ENCODE peak calls at places on chromosome 3, in nine cellular contexts. H is K562, G is lower leg skin, B is endodermal cell, T is astrocyte of the spinal cord, K is psoas muscle, M is stomach, Y is AG04450, J is AG09309. A is an unnamed sample.

GRCh38 chr3:142086581-142087090 is 62.7 kb downstream of the TFDP2 start:
- DNase-seq in H (no peak), G (no peak), B (no peak), T (no peak), K (no peak), M (no peak), Y (no peak), J (no peak), A (no peak)

GRCh38 chr3:53129344-53129743 is 891 bp downstream of the RFT1 start:
- DNase-seq in H (peak), G (no peak), B (no peak), T (no peak), K (no peak), M (no peak), Y (no peak), J (no peak), A (no peak)

GRCh38 chr3:115918900-115919299 is 295.6 kb downstream of the GAP43 start:
- DNase-seq in H (no peak), G (no peak), B (no peak), T (no peak), K (no peak), M (no peak), Y (no peak), J (no peak), A (no peak)

GRCh38 chr3:197792019-197792647 is 1.1 kb downstream of the LRCH3 start:
- DNase-seq in H (no peak), G (no peak), B (no peak), T (peak), K (no peak), M (no peak), Y (no peak), J (no peak), A (peak)

GRCh38 chr3:126340943-126341754 is 16.1 kb downstream of the KLF15 start:
- DNase-seq in H (no peak), G (peak), B (peak), T (no peak), K (no peak), M (no peak), Y (no peak), J (no peak), A (no peak)

GRCh38 chr3:194680888-194681615 is 4.6 kb upstream of the FAM43A start:
- DNase-seq in H (no peak), G (no peak), B (no peak), T (no peak), K (no peak), M (peak), Y (no peak), J (no peak), A (no peak)

GRCh38 chr3:195849322-195850074 is 37.8 kb upstream of the MUC4 start:
- DNase-seq in H (no peak), G (no peak), B (no peak), T (no peak), K (no peak), M (no peak), Y (no peak), J (no peak), A (no peak)

GRCh38 chr3:32557640-32558352 is 12.9 kb downstream of the DYNC1LI1 start:
- DNase-seq in H (no peak), G (no peak), B (no peak), T (no peak), K (no peak), M (no peak), Y (no peak), J (no peak), A (peak)

GRCh38 chr3:184815046-184815930 is 3.3 kb downstream of the VPS8 start:
- DNase-seq in H (no peak), G (no peak), B (no peak), T (peak), K (no peak), M (no peak), Y (peak), J (peak), A (peak)

GRCh38 chr3:34070831-34071230 is 272.4 kb downstream of the PDCD6IP start:
- DNase-seq in H (no peak), G (no peak), B (no peak), T (no peak), K (no peak), M (no peak), Y (no peak), J (no peak), A (no peak)

GRCh38 chr3:22115581-22115980 is 364.6 kb upstream of the ZNF385D start:
- DNase-seq in H (no peak), G (no peak), B (no peak), T (peak), K (no peak), M (no peak), Y (no peak), J (no peak), A (no peak)

GRCh38 chr3:18740631-18741583 is 315.8 kb upstream of the SATB1 start:
- DNase-seq in H (no peak), G (no peak), B (no peak), T (no peak), K (no peak), M (no peak), Y (no peak), J (no peak), A (no peak)

GRCh38 chr3:46356909-46357308 is 3.0 kb downstream of the CCR2 start:
- DNase-seq in H (no peak), G (no peak), B (no peak), T (no peak), K (no peak), M (no peak), Y (no peak), J (no peak), A (no peak)

GRCh38 chr3:46361408-46362283 is 7.7 kb downstream of the CCR2 start:
- DNase-seq in H (no peak), G (no peak), B (no peak), T (no peak), K (peak), M (no peak), Y (no peak), J (no peak), A (peak)

GRCh38 chr3:46359748-46360509 is 6.0 kb downstream of the CCR2 start:
- DNase-seq in H (no peak), G (no peak), B (no peak), T (peak), K (no peak), M (no peak), Y (no peak), J (no peak), A (peak)

GRCh38 chr3:46358466-46358865 is 4.6 kb downstream of the CCR2 start:
- DNase-seq in H (no peak), G (no peak), B (no peak), T (no peak), K (no peak), M (no peak), Y (no peak), J (no peak), A (no peak)

GRCh38 chr3:46360904-46361303 is 7.0 kb downstream of the CCR2 start:
- DNase-seq in H (no peak), G (no peak), B (peak), T (no peak), K (peak), M (no peak), Y (no peak), J (no peak), A (no peak)
- H3K4me3 ChIP-seq in H (no peak), G (no peak), B (no peak), T (no peak), K (no peak), M (no peak), Y (no peak), J (no peak), A (no peak)

GRCh38 chr3:61057491-61057890 is 193.8 kb downstream of the FHIT start:
- DNase-seq in H (no peak), G (no peak), B (no peak), T (no peak), K (no peak), M (no peak), Y (no peak), J (no peak), A (no peak)
- H3K4me3 ChIP-seq in H (no peak), G (no peak), B (no peak), T (no peak), K (no peak), M (no peak), Y (no peak), J (no peak), A (no peak)

GRCh38 chr3:64311424-64311920 is 86.2 kb upstream of the PRICKLE2 start:
- DNase-seq in H (no peak), G (no peak), B (no peak), T (peak), K (no peak), M (no peak), Y (no peak), J (no peak), A (no peak)
- H3K4me3 ChIP-seq in H (no peak), G (no peak), B (no peak), T (no peak), K (no peak), M (no peak), Y (no peak), J (no peak), A (no peak)

GRCh38 chr3:73719413-73719831 is 94.7 kb upstream of the PDZRN3 start:
- DNase-seq in H (no peak), G (no peak), B (no peak), T (peak), K (no peak), M (no peak), Y (peak), J (no peak), A (peak)
- H3K4me3 ChIP-seq in H (no peak), G (no peak), B (no peak), T (no peak), K (no peak), M (no peak), Y (peak), J (no peak), A (no peak)

DNA sequence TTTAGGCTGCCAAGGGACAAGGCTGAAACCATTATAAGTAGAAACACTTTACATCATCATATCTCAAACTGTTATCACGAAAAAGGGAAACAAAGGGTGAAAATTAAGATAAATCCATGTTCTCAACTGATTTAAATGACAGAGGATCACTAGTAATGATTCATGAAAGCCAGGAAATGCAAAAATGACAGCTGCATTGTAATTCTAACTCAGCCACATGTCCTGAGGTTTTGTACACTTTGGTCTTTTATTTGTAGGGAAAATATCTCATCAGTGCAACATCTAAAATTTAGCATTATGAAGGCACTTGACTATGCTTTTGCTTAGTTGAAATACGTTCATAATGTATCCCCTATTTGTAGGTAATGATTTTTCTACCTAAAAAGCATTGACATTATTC is 379.7 kb downstream of the TIGIT start:
- DNase-seq in H (no peak), G (no peak), B (no peak), T (no peak), K (no peak), M (no peak), Y (no peak), J (no peak), A (no peak)
- H3K4me3 ChIP-seq in H (no peak), G (no peak), B (no peak), T (no peak), K (no peak), M (no peak), Y (no peak), J (no peak), A (no peak)

GRCh38 chr3:84601303-84601702 is 357.5 kb upstream of the CADM2 start:
- DNase-seq in H (no peak), G (no peak), B (no peak), T (peak), K (no peak), M (no peak), Y (no peak), J (no peak), A (no peak)

DNA sequence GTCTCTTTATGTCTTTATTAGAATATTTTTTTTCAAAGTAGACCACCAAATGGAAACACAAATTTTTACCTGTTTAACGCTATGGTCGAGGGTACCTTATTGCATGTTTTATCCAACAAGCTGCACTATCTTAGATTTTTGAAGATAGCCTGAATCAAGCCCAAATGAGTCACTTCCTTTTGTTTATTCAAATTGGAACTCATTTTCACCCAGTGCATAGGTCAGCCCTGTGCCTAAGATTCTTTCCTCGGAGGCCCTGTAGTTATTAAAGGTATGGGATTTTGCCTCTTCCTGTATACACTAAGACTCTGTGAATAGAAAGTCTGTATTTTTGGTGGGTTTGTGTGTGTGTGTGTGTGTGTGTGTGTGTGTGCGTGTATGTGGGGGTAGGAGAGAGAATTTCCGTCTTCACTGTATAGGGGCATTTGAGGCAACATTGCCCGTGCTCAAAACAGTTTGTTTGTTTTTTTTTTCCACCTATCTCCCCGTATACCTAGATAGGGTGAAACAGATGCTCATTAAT is 358.0 kb upstream of the CADM2 start:
- DNase-seq in H (no peak), G (no peak), B (no peak), T (no peak), K (no peak), M (no peak), Y (no peak), J (no peak), A (no peak)
- H3K4me3 ChIP-seq in H (no peak), G (no peak), B (no peak), T (no peak), K (no peak), M (no peak), Y (no peak), J (no peak), A (no peak)

A was measured in fibroblast of villous mesenchyme.